ENCODE peak calls at places on chromosomes 6 and 20, in five cellular contexts. C is spleen; Z is adrenal gland; G is CD8-positive, alpha-beta T cell; Q is prostate gland. X is an unnamed sample. For H3K9me3, the result is how much of the 10 kb centered on the place peaks cover.

GRCh38 chr6:106098383-106099234 is 12.5 kb downstream of the PRDM1 start:
- DNase-seq in C (peak), Z (peak), G (peak), Q (no peak), X (peak)

GRCh38 chr20:48656661-48657211 is 171.1 kb downstream of the PREX1 start:
- DNase-seq in C (peak), Z (no peak), G (no peak), Q (no peak), X (no peak)

GRCh38 chr6:85458184-85458583 is 8.3 kb downstream of the NT5E start:
- DNase-seq in C (no peak), Z (no peak), G (no peak), Q (no peak), X (no peak)

GRCh38 chr6:15887491-15888461 is 224.9 kb upstream of the DTNBP1 start:
- DNase-seq in C (no peak), Z (no peak), G (no peak), Q (no peak), X (no peak)

GRCh38 chr6:42710316-42710715 is 12.1 kb downstream of the PRPH2 start:
- DNase-seq in C (no peak), Z (no peak), G (no peak), Q (no peak), X (no peak)

GRCh38 chr6:144551339-144551738 is 266.2 kb downstream of the UTRN start:
- DNase-seq in C (no peak), Z (no peak), G (no peak), Q (no peak), X (no peak)

GRCh38 chr6:114304304-114304887 is 38.4 kb downstream of the HS3ST5 start:
- DNase-seq in C (no peak), Z (no peak), G (no peak), Q (no peak), X (no peak)

GRCh38 chr20:49833483-49833882 is 20.9 kb downstream of the SLC9A8 start:
- DNase-seq in C (no peak), Z (no peak), G (no peak), Q (no peak), X (no peak)

GRCh38 chr6:16318538-16318937 is 80.2 kb downstream of the GMPR start:
- DNase-seq in C (no peak), Z (peak), G (no peak), Q (no peak), X (no peak)

GRCh38 chr6:41663558-41663957 is 25.3 kb downstream of the MDFI start:
- DNase-seq in C (no peak), Z (no peak), G (no peak), Q (no peak), X (no peak)

GRCh38 chr6:579339-579738 is 77.6 kb downstream of the HUS1B start:
- DNase-seq in C (no peak), Z (no peak), G (no peak), Q (no peak), X (no peak)

GRCh38 chr20:14219801-14220461 is 117.5 kb downstream of the FLRT3 start:
- DNase-seq in C (no peak), Z (no peak), G (no peak), Q (no peak), X (peak)

GRCh38 chr6:138240476-138241245 is 22.4 kb upstream of the PBOV1 start:
- DNase-seq in C (no peak), Z (no peak), G (no peak), Q (no peak), X (no peak)

GRCh38 chr6:84772428-84773132 is 8.2 kb upstream of the TBX18 start:
- DNase-seq in C (peak), Z (no peak), G (no peak), Q (no peak), X (no peak)

GRCh38 chr20:55172310-55173002 is 697.1 kb downstream of the DOK5 start:
- DNase-seq in C (no peak), Z (no peak), G (no peak), Q (no peak), X (no peak)

GRCh38 chr20:37534401-37535157 is 6.9 kb upstream of the BLCAP start:
- DNase-seq in C (peak), Z (peak), G (no peak), Q (peak), X (peak)

GRCh38 chr6:143443096-143443495 is 7.4 kb downstream of the ADAT2 start:
- DNase-seq in C (no peak), Z (no peak), G (no peak), Q (no peak), X (no peak)

GRCh38 chr6:96162711-96163120 is 146.9 kb downstream of the FUT9 start:
- DNase-seq in C (no peak), Z (no peak), G (no peak), Q (no peak), X (no peak)

GRCh38 chr20:50916257-50916656 is 15.0 kb downstream of the ADNP start:
- DNase-seq in C (no peak), Z (no peak), G (no peak), Q (peak), X (peak)

GRCh38 chr6:113875470-113875869 is 18.3 kb downstream of the MARCKS start:
- DNase-seq in C (no peak), Z (no peak), G (no peak), Q (no peak), X (no peak)

GRCh38 chr20:25237610-25238318 is 10.1 kb upstream of the PYGB start:
- DNase-seq in C (no peak), Z (peak), G (no peak), Q (peak), X (peak)

GRCh38 chr6:84332139-84333034 is 104.9 kb upstream of the CEP162 start:
- DNase-seq in C (no peak), Z (no peak), G (no peak), Q (no peak), X (no peak)

GRCh38 chr6:84107495-84107894 is 73.9 kb downstream of the MRAP2 start:
- DNase-seq in C (no peak), Z (no peak), G (no peak), Q (no peak), X (no peak)

GRCh38 chr6:4164456-4164855 is 29.1 kb upstream of the ECI2 start:
- DNase-seq in C (no peak), Z (peak), G (no peak), Q (no peak), X (no peak)

GRCh38 chr6:31680841-31681671 is at the start of gene LY6G5C:
- DNase-seq in C (peak), Z (peak), G (peak), Q (peak), X (peak)

GRCh38 chr20:50393990-50394561 is 116.1 kb upstream of the PTPN1 start:
- DNase-seq in C (no peak), Z (no peak), G (no peak), Q (no peak), X (no peak)

GRCh38 chr6:12071064-12071615 is 59.0 kb downstream of the HIVEP1 start:
- DNase-seq in C (no peak), Z (no peak), G (no peak), Q (no peak), X (no peak)

GRCh38 chr20:35084998-35085397 is 7.6 kb downstream of the TRPC4AP start:
- DNase-seq in C (no peak), Z (no peak), G (no peak), Q (no peak), X (no peak)

GRCh38 chr6:12661690-12662089 is 54.9 kb upstream of the PHACTR1 start:
- DNase-seq in C (no peak), Z (no peak), G (no peak), Q (no peak), X (no peak)

GRCh38 chr6:137181876-137182653 is 8.6 kb upstream of the IL22RA2 start:
- DNase-seq in C (no peak), Z (no peak), G (no peak), Q (no peak), X (no peak)
- H3K9me3 ChIP-seq in C (half or more), Z (under half), G (under half), Q (under half), X (under half)

DNA sequence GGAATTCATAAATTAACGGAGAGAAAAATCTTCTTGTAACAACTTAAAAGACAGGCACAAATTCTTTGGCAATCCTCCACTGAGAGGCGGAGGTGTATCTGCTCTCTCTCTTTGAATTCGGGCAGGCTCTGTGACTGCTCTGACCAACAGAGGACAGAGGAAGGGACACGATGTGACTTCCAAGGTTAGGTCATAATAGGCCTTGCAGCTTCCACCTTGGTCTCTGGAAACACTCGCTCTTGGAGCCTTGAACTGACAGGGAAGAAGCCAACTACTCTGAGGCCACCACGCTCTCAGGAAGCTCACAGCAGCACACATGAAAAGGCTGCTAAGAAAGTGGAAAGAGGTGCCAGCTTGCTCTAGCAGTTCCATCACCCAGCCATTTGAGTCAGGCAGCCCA is 14.9 kb downstream of the TOMM34 start:
- DNase-seq in C (no peak), Z (peak), G (no peak), Q (no peak), X (no peak)
- H3K27ac ChIP-seq in C (peak), Z (no peak), G (no peak), Q (no peak), X (no peak)

GRCh38 chr6:28380381-28380780 is 19.2 kb downstream of the ZSCAN12 start:
- DNase-seq in C (no peak), Z (no peak), G (no peak), Q (no peak), X (no peak)

GRCh38 chr6:28378644-28379043 is 20.9 kb downstream of the ZSCAN12 start:
- DNase-seq in C (no peak), Z (no peak), G (no peak), Q (no peak), X (no peak)

GRCh38 chr6:28384143-28384533 is 15.4 kb downstream of the ZSCAN12 start:
- DNase-seq in C (no peak), Z (no peak), G (no peak), Q (no peak), X (no peak)

GRCh38 chr6:28377879-28378278 is 21.7 kb downstream of the ZSCAN12 start:
- DNase-seq in C (no peak), Z (no peak), G (no peak), Q (no peak), X (peak)

GRCh38 chr6:28383235-28384142 is 16.1 kb downstream of the ZSCAN12 start:
- DNase-seq in C (peak), Z (peak), G (peak), Q (peak), X (peak)
- TF ChIP-seq CTCF in C (peak), Z (peak), G (no peak), Q (peak), X (peak)

GRCh38 chr6:170024940-170025339 is 265.9 kb downstream of the DLL1 start:
- DNase-seq in C (peak), Z (no peak), G (no peak), Q (no peak), X (peak)
- H3K9me3 ChIP-seq in C (under half), Z (under half), G (under half), Q (under half), X (under half)

DNA sequence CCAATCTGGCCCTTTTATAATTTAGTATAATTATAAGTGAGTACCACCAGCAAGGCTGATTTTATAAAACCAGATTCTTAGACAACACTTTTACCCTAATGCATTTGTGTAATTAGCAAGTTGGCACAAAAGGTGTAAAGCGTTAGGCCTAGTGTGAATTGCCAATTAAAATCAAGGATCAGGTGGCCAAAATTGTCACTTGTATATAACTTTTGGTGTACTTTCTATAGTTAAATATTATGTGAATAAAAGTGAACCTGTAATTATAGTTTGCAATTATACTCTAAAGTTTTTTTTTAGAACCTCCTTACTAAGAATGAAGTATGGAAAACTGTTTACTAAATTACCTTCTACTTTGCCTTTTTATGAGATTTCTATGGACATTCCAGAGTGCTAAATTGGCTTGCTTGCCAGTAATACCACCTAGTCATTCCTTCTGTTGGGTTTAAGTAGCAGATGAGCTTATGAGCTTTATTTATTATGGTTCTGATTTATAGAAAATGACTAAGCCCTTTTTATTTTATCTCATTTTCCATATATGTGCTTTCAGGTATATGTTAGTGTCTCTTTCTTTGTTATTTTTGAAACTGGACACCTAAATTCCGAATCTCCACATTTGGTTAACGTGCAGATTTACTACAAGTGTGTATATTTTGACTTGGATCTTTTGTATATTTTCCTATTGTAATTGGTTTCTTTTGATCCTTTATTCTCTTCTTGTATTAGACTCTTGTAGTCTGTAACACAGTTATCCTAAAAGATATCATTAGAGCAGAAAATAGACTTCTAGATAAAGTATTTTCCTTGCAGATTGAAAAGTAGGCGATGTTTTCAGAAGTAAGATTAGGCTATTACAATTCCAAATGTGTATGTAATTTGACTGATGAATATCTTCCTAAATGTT is 3.9 kb downstream of the STXBP5 start:
- DNase-seq in C (no peak), Z (no peak), G (no peak), Q (no peak), X (no peak)
- H3K27ac ChIP-seq in C (peak), Z (no peak), G (no peak), Q (no peak), X (peak)

DNA sequence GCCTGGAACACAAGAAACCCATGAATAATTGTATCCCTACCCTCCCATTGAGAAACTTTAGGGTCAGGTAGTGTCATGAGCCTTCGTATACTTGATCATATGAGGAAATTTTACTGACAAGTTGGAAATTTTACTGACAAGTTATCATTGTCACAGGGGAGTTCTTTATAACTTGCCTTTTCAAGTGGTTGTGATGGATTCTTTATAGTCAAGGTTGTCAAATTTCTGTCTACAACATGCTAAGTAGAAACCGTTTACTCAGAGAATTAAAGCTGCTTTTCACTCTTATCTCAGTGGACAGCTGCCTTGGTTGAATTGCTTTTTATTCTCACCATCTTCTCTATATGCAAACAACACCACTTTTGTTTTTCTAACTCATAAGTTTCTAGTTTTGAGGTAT is 1286.4 kb downstream of the EPHA7 start:
- DNase-seq in C (no peak), Z (no peak), G (no peak), Q (no peak), X (no peak)
- TF ChIP-seq CTCF in C (no peak), Z (no peak), G (no peak), Q (no peak), X (no peak)

GRCh38 chr6:159422041-159422984 is 253.1 kb downstream of the FNDC1 start:
- DNase-seq in C (no peak), Z (peak), G (no peak), Q (no peak), X (no peak)
- H3K9me3 ChIP-seq in C (under half), Z (under half), G (under half), Q (under half), X (under half)

GRCh38 chr20:57410398-57411323 is 19.5 kb downstream of the RBM38 start:
- DNase-seq in C (peak), Z (no peak), G (no peak), Q (no peak), X (no peak)
- H3K27ac ChIP-seq in C (peak), Z (no peak), G (no peak), Q (no peak), X (no peak)

DNA sequence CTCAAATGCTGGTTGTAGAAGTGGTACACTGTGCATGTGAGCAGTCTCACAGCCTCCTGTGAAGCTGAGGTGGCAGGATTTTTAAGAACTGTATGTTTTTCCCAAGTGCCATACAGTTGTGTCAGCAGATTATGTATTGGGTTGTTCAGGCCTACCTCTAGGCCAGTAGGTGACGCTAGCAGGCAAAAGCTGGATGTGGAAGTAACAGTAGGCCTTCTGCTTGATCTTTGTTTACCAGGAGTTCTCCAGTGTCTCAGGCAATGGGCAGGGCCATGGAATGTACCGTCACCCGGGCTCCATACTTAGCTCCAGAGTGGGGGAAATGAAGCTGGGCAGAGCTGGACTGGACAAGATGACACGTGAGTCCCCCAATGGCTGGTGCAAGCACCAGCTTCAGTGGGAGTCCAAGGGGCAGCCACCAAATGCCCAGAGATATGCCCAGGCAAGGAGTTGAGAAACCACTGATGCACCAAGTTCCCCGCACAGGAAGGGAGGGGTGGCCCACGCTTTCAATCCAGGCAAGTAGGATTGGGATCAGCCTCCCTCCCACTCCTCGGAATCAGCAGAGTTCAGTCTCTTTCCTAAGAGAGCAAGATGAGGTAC is 289.7 kb downstream of the HTR1B start:
- DNase-seq in C (no peak), Z (no peak), G (no peak), Q (no peak), X (no peak)
- TF ChIP-seq CTCF in C (no peak), Z (no peak), G (no peak), Q (no peak), X (no peak)

X was measured in colonic mucosa.